ENCODE peak calls at places on chromosomes 4 and X, in eight cellular contexts. One of them, this sample, is unnamed.

GRCh38 chr4:17066972-17067371 is 168.5 kb upstream of the LDB2 start:
- DNase-seq in left ventricle myocardium inferior: no peak
- DNase-seq in HCT116: no peak
- DNase-seq in endodermal cell: no peak
- DNase-seq in left lung: no peak
- DNase-seq in AG04450: peak
- DNase-seq in PC-9: no peak
- DNase-seq in naive thymus-derived CD4-positive, alpha-beta T cell: no peak
- DNase-seq in this sample: no peak

GRCh38 chr4:1043658-1044468 is 32.4 kb downstream of the FGFRL1 start:
- DNase-seq in left ventricle myocardium inferior: peak
- DNase-seq in HCT116: peak
- DNase-seq in endodermal cell: peak
- DNase-seq in left lung: peak
- DNase-seq in AG04450: peak
- DNase-seq in PC-9: peak
- DNase-seq in naive thymus-derived CD4-positive, alpha-beta T cell: no peak
- DNase-seq in this sample: peak

GRCh38 chr4:55397521-55398321 is 2.0 kb downstream of the TMEM165 start:
- DNase-seq in left ventricle myocardium inferior: no peak
- DNase-seq in HCT116: no peak
- DNase-seq in endodermal cell: no peak
- DNase-seq in left lung: no peak
- DNase-seq in AG04450: no peak
- DNase-seq in PC-9: peak
- DNase-seq in naive thymus-derived CD4-positive, alpha-beta T cell: no peak
- DNase-seq in this sample: no peak

GRCh38 chrX:40552768-40553167 is 28.0 kb upstream of the ATP6AP2 start:
- DNase-seq in left ventricle myocardium inferior: no peak
- DNase-seq in HCT116: no peak
- DNase-seq in endodermal cell: no peak
- DNase-seq in left lung: no peak
- DNase-seq in AG04450: no peak
- DNase-seq in PC-9: no peak
- DNase-seq in naive thymus-derived CD4-positive, alpha-beta T cell: no peak
- DNase-seq in this sample: no peak

GRCh38 chr4:38860788-38861424 is 4.3 kb upstream of the TLR6 start:
- DNase-seq in left ventricle myocardium inferior: peak
- DNase-seq in HCT116: peak
- DNase-seq in endodermal cell: peak
- DNase-seq in left lung: peak
- DNase-seq in AG04450: no peak
- DNase-seq in PC-9: no peak
- DNase-seq in naive thymus-derived CD4-positive, alpha-beta T cell: peak
- DNase-seq in this sample: no peak

GRCh38 chr4:84389406-84389805 is 109.7 kb downstream of the NKX6-1 start:
- DNase-seq in left ventricle myocardium inferior: no peak
- DNase-seq in HCT116: no peak
- DNase-seq in endodermal cell: no peak
- DNase-seq in left lung: no peak
- DNase-seq in AG04450: no peak
- DNase-seq in PC-9: no peak
- DNase-seq in naive thymus-derived CD4-positive, alpha-beta T cell: no peak
- DNase-seq in this sample: no peak

GRCh38 chrX:10356979-10357378 is 200.2 kb downstream of the CLCN4 start:
- DNase-seq in left ventricle myocardium inferior: no peak
- DNase-seq in HCT116: no peak
- DNase-seq in endodermal cell: no peak
- DNase-seq in left lung: no peak
- DNase-seq in AG04450: no peak
- DNase-seq in PC-9: peak
- DNase-seq in naive thymus-derived CD4-positive, alpha-beta T cell: no peak
- DNase-seq in this sample: no peak

GRCh38 chr4:20319785-20320184 is 68.1 kb downstream of the SLIT2 start:
- DNase-seq in left ventricle myocardium inferior: no peak
- DNase-seq in HCT116: no peak
- DNase-seq in endodermal cell: no peak
- DNase-seq in left lung: no peak
- DNase-seq in AG04450: no peak
- DNase-seq in PC-9: no peak
- DNase-seq in naive thymus-derived CD4-positive, alpha-beta T cell: no peak
- DNase-seq in this sample: no peak

GRCh38 chrX:103396186-103396585 is 19.8 kb downstream of the BEX3 start:
- DNase-seq in left ventricle myocardium inferior: no peak
- DNase-seq in HCT116: no peak
- DNase-seq in endodermal cell: no peak
- DNase-seq in left lung: no peak
- DNase-seq in AG04450: no peak
- DNase-seq in PC-9: no peak
- DNase-seq in naive thymus-derived CD4-positive, alpha-beta T cell: no peak
- DNase-seq in this sample: no peak

GRCh38 chr4:14023036-14023435 is 395.5 kb upstream of the BOD1L1 start:
- DNase-seq in left ventricle myocardium inferior: no peak
- DNase-seq in HCT116: no peak
- DNase-seq in endodermal cell: no peak
- DNase-seq in left lung: no peak
- DNase-seq in AG04450: no peak
- DNase-seq in PC-9: no peak
- DNase-seq in naive thymus-derived CD4-positive, alpha-beta T cell: no peak
- DNase-seq in this sample: no peak

GRCh38 chrX:110541266-110541665 is 182.6 kb downstream of the RTL9 start:
- DNase-seq in left ventricle myocardium inferior: no peak
- DNase-seq in HCT116: no peak
- DNase-seq in endodermal cell: no peak
- DNase-seq in left lung: no peak
- DNase-seq in AG04450: no peak
- DNase-seq in PC-9: no peak
- DNase-seq in naive thymus-derived CD4-positive, alpha-beta T cell: no peak
- DNase-seq in this sample: no peak

GRCh38 chrX:107978707-107979307 is 3.4 kb downstream of the TEX13B start:
- DNase-seq in left ventricle myocardium inferior: no peak
- DNase-seq in HCT116: peak
- DNase-seq in endodermal cell: peak
- DNase-seq in left lung: no peak
- DNase-seq in AG04450: peak
- DNase-seq in PC-9: no peak
- DNase-seq in naive thymus-derived CD4-positive, alpha-beta T cell: peak
- DNase-seq in this sample: no peak

GRCh38 chr4:1449833-1450741 is 43.8 kb upstream of the NKX1-1 start:
- DNase-seq in left ventricle myocardium inferior: no peak
- DNase-seq in HCT116: no peak
- DNase-seq in endodermal cell: no peak
- DNase-seq in left lung: no peak
- DNase-seq in AG04450: no peak
- DNase-seq in PC-9: no peak
- DNase-seq in naive thymus-derived CD4-positive, alpha-beta T cell: no peak
- DNase-seq in this sample: no peak

GRCh38 chr4:125101706-125102105 is 213.0 kb upstream of the FAT4 start:
- DNase-seq in left ventricle myocardium inferior: no peak
- DNase-seq in HCT116: no peak
- DNase-seq in endodermal cell: no peak
- DNase-seq in left lung: no peak
- DNase-seq in AG04450: no peak
- DNase-seq in PC-9: peak
- DNase-seq in naive thymus-derived CD4-positive, alpha-beta T cell: no peak
- DNase-seq in this sample: peak

GRCh38 chr4:80026080-80026479 is 46.9 kb downstream of the ANTXR2 start:
- DNase-seq in left ventricle myocardium inferior: no peak
- DNase-seq in HCT116: no peak
- DNase-seq in endodermal cell: no peak
- DNase-seq in left lung: no peak
- DNase-seq in AG04450: no peak
- DNase-seq in PC-9: no peak
- DNase-seq in naive thymus-derived CD4-positive, alpha-beta T cell: no peak
- DNase-seq in this sample: no peak

GRCh38 chr4:103046416-103047290 is 27.1 kb upstream of the SLC9B1 start:
- DNase-seq in left ventricle myocardium inferior: no peak
- DNase-seq in HCT116: peak
- DNase-seq in endodermal cell: peak
- DNase-seq in left lung: no peak
- DNase-seq in AG04450: no peak
- DNase-seq in PC-9: no peak
- DNase-seq in naive thymus-derived CD4-positive, alpha-beta T cell: peak
- DNase-seq in this sample: no peak

GRCh38 chrX:150086371-150086770 is 148.1 kb upstream of the EOLA2 start:
- DNase-seq in left ventricle myocardium inferior: no peak
- DNase-seq in HCT116: no peak
- DNase-seq in endodermal cell: no peak
- DNase-seq in left lung: no peak
- DNase-seq in AG04450: no peak
- DNase-seq in PC-9: no peak
- DNase-seq in naive thymus-derived CD4-positive, alpha-beta T cell: no peak
- DNase-seq in this sample: no peak
- H3K27ac ChIP-seq in left ventricle myocardium inferior: no peak
- H3K27ac ChIP-seq in HCT116: no peak
- H3K27ac ChIP-seq in endodermal cell: no peak
- H3K27ac ChIP-seq in left lung: no peak
- H3K27ac ChIP-seq in AG04450: peak
- H3K27ac ChIP-seq in PC-9: no peak
- H3K27ac ChIP-seq in naive thymus-derived CD4-positive, alpha-beta T cell: no peak
- H3K27ac ChIP-seq in this sample: no peak

DNA sequence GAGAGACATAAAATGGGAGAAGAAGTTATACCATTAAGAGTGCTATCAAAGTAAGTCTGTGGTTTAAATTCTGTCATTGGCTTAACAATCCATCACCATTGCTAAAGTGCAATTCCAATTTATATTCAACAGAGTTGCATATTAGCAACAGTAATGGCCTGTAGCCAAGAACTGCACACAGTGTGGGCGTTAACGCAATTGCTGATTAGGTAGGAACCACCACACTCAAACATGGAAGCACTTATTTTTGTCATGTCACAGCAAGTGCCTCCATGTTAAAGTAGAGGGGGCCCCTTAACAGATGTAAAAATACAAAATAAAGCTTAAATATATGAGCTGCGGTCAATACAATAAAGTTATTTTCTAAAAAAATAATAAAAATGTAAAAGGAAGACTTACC is 10.8 kb downstream of the LARP7 start:
- DNase-seq in left ventricle myocardium inferior: no peak
- DNase-seq in HCT116: no peak
- DNase-seq in endodermal cell: no peak
- DNase-seq in left lung: no peak
- DNase-seq in AG04450: no peak
- DNase-seq in PC-9: no peak
- DNase-seq in naive thymus-derived CD4-positive, alpha-beta T cell: no peak
- DNase-seq in this sample: no peak
- H3K27ac ChIP-seq in left ventricle myocardium inferior: peak
- H3K27ac ChIP-seq in HCT116: no peak
- H3K27ac ChIP-seq in endodermal cell: peak
- H3K27ac ChIP-seq in left lung: no peak
- H3K27ac ChIP-seq in AG04450: no peak
- H3K27ac ChIP-seq in PC-9: no peak
- H3K27ac ChIP-seq in naive thymus-derived CD4-positive, alpha-beta T cell: no peak
- H3K27ac ChIP-seq in this sample: no peak

GRCh38 chrX:25196221-25196620 is 180.5 kb upstream of the ARX start:
- DNase-seq in left ventricle myocardium inferior: no peak
- DNase-seq in HCT116: no peak
- DNase-seq in endodermal cell: no peak
- DNase-seq in left lung: no peak
- DNase-seq in AG04450: no peak
- DNase-seq in PC-9: no peak
- DNase-seq in naive thymus-derived CD4-positive, alpha-beta T cell: no peak
- DNase-seq in this sample: no peak

GRCh38 chrX:25202827-25203226 is 187.1 kb upstream of the ARX start:
- DNase-seq in left ventricle myocardium inferior: no peak
- DNase-seq in HCT116: no peak
- DNase-seq in endodermal cell: no peak
- DNase-seq in left lung: no peak
- DNase-seq in AG04450: no peak
- DNase-seq in PC-9: no peak
- DNase-seq in naive thymus-derived CD4-positive, alpha-beta T cell: no peak
- DNase-seq in this sample: no peak

GRCh38 chrX:25204182-25204581 is 188.4 kb upstream of the ARX start:
- DNase-seq in left ventricle myocardium inferior: no peak
- DNase-seq in HCT116: no peak
- DNase-seq in endodermal cell: no peak
- DNase-seq in left lung: no peak
- DNase-seq in AG04450: no peak
- DNase-seq in PC-9: no peak
- DNase-seq in naive thymus-derived CD4-positive, alpha-beta T cell: no peak
- DNase-seq in this sample: no peak

GRCh38 chrX:25198253-25198652 is 182.5 kb upstream of the ARX start:
- DNase-seq in left ventricle myocardium inferior: no peak
- DNase-seq in HCT116: no peak
- DNase-seq in endodermal cell: no peak
- DNase-seq in left lung: no peak
- DNase-seq in AG04450: no peak
- DNase-seq in PC-9: no peak
- DNase-seq in naive thymus-derived CD4-positive, alpha-beta T cell: no peak
- DNase-seq in this sample: no peak

GRCh38 chrX:25198891-25199290 is 183.1 kb upstream of the ARX start:
- DNase-seq in left ventricle myocardium inferior: no peak
- DNase-seq in HCT116: no peak
- DNase-seq in endodermal cell: no peak
- DNase-seq in left lung: no peak
- DNase-seq in AG04450: no peak
- DNase-seq in PC-9: no peak
- DNase-seq in naive thymus-derived CD4-positive, alpha-beta T cell: no peak
- DNase-seq in this sample: no peak
- H3K27ac ChIP-seq in left ventricle myocardium inferior: no peak
- H3K27ac ChIP-seq in HCT116: no peak
- H3K27ac ChIP-seq in endodermal cell: no peak
- H3K27ac ChIP-seq in left lung: no peak
- H3K27ac ChIP-seq in AG04450: no peak
- H3K27ac ChIP-seq in PC-9: no peak
- H3K27ac ChIP-seq in naive thymus-derived CD4-positive, alpha-beta T cell: no peak
- H3K27ac ChIP-seq in this sample: no peak

GRCh38 chrX:136598631-136599030 is 49.3 kb upstream of the CD40LG start:
- DNase-seq in left ventricle myocardium inferior: no peak
- DNase-seq in HCT116: no peak
- DNase-seq in endodermal cell: no peak
- DNase-seq in left lung: no peak
- DNase-seq in AG04450: no peak
- DNase-seq in PC-9: no peak
- DNase-seq in naive thymus-derived CD4-positive, alpha-beta T cell: no peak
- DNase-seq in this sample: no peak
- H3K27ac ChIP-seq in left ventricle myocardium inferior: no peak
- H3K27ac ChIP-seq in HCT116: no peak
- H3K27ac ChIP-seq in endodermal cell: no peak
- H3K27ac ChIP-seq in left lung: no peak
- H3K27ac ChIP-seq in AG04450: no peak
- H3K27ac ChIP-seq in PC-9: no peak
- H3K27ac ChIP-seq in naive thymus-derived CD4-positive, alpha-beta T cell: no peak
- H3K27ac ChIP-seq in this sample: no peak

GRCh38 chr4:148090029-148090428 is 352.2 kb downstream of the NR3C2 start:
- DNase-seq in left ventricle myocardium inferior: no peak
- DNase-seq in HCT116: no peak
- DNase-seq in endodermal cell: no peak
- DNase-seq in left lung: no peak
- DNase-seq in AG04450: no peak
- DNase-seq in PC-9: no peak
- DNase-seq in naive thymus-derived CD4-positive, alpha-beta T cell: no peak
- DNase-seq in this sample: no peak
- H3K27ac ChIP-seq in left ventricle myocardium inferior: no peak
- H3K27ac ChIP-seq in HCT116: no peak
- H3K27ac ChIP-seq in endodermal cell: no peak
- H3K27ac ChIP-seq in left lung: no peak
- H3K27ac ChIP-seq in AG04450: no peak
- H3K27ac ChIP-seq in PC-9: no peak
- H3K27ac ChIP-seq in naive thymus-derived CD4-positive, alpha-beta T cell: no peak
- H3K27ac ChIP-seq in this sample: no peak